ENCODE peak calls at places on chromosomes 2 and 18, in ten cellular contexts. T is prostate gland; E is spleen; F is adrenal gland; X is naive thymus-derived CD8-positive, alpha-beta T cell; R is stromal cell of bone marrow; V is stimulated activated CD4-positive, alpha-beta T cell treated with anti-CD3 and anti-CD28 coated beads, Interleukin-4, amount 100 ng/mL, for 24 hours; N is stimulated activated CD8-positive, alpha-beta memory T cell treated with anti-CD3 and anti-CD28 coated beads, Interleukin-4, amount 100 ng/mL, for 24 hours; P is nephron progenitor cell; Q is activated naive CD4-positive, alpha-beta T cell treated with anti-CD3 and anti-CD28 coated beads for 36 hours. W is an unnamed sample.

GRCh38 chr2:219676586-219676985 is 49.2 kb downstream of the SLC4A3 start:
- DNase-seq in E (no peak), V (no peak), R (no peak), P (no peak), T (no peak), F (no peak), Q (no peak), N (no peak), X (no peak), W (no peak)

GRCh38 chr2:128602038-128602698 is 283.5 kb upstream of the HS6ST1 start:
- DNase-seq in Q (no peak), P (no peak), E (peak; percentile 65), X (peak; percentile 34), F (no peak), T (no peak), R (no peak), V (no peak), N (no peak), W (peak; percentile 21)

GRCh38 chr2:64142817-64143153 is 1.4 kb downstream of the PELI1 start:
- DNase-seq in N (no peak), P (no peak), E (no peak), R (no peak), F (no peak), T (no peak), X (no peak), Q (no peak), V (no peak), W (no peak)

GRCh38 chr18:55351980-55352714 is 235.8 kb downstream of the TCF4 start:
- DNase-seq in Q (no peak), V (no peak), N (no peak), F (no peak), P (no peak), X (no peak), R (no peak), E (no peak), T (no peak), W (no peak)

GRCh38 chr2:217632036-217632435 is 370.8 kb downstream of the TNS1 start:
- DNase-seq in V (no peak), N (no peak), X (no peak), T (no peak), P (no peak), E (no peak), F (no peak), R (no peak), Q (no peak), W (no peak)

GRCh38 chr18:332721-333513 is 65.1 kb upstream of the THOC1 start:
- DNase-seq in P (no peak), E (no peak), T (no peak), Q (no peak), N (no peak), F (no peak), R (no peak), V (no peak), X (no peak), W (no peak)

GRCh38 chr2:237686659-237687136 is 59.3 kb downstream of the LRRFIP1 start:
- DNase-seq in Q (no peak), T (no peak), N (no peak), E (peak; percentile 81), X (no peak), P (no peak), R (no peak), F (no peak), V (no peak), W (peak; percentile 46)

GRCh38 chr2:33267043-33267442 is 209.4 kb upstream of the RASGRP3 start:
- DNase-seq in T (no peak), V (no peak), F (no peak), P (no peak), X (no peak), Q (no peak), N (no peak), R (no peak), E (no peak), W (no peak)

GRCh38 chr2:47198985-47199451 is 43.9 kb upstream of the STPG4 start:
- DNase-seq in T (no peak), X (no peak), F (no peak), P (no peak), V (no peak), Q (no peak), E (no peak), N (no peak), R (peak; percentile 74), W (no peak)

GRCh38 chr2:27152102-27152795 is 3.4 kb downstream of the TCF23 start:
- DNase-seq in E (peak; percentile 57), X (no peak), T (no peak), P (no peak), F (no peak), V (no peak), Q (no peak), N (no peak), R (no peak), W (peak; percentile 65)

GRCh38 chr2:209368924-209369323 is 54.9 kb upstream of the MAP2 start:
- DNase-seq in T (peak; percentile 95), E (no peak), Q (peak; percentile 9), R (peak; percentile 63), N (no peak), X (no peak), V (no peak), F (peak; percentile 87), P (no peak), W (no peak)

GRCh38 chr2:7452110-7452851 is 535.1 kb downstream of the RNF144A start:
- DNase-seq in R (no peak), Q (peak; percentile 31), F (no peak), E (no peak), T (no peak), V (no peak), N (no peak), P (no peak), X (no peak), W (no peak)

GRCh38 chr2:109222825-109223471 is 93.9 kb downstream of the SH3RF3 start:
- DNase-seq in N (no peak), Q (no peak), X (no peak), P (no peak), R (no peak), T (no peak), F (no peak), V (no peak), E (no peak), W (peak; percentile 52)

GRCh38 chr2:195721042-195721441 is 64.0 kb downstream of the SLC39A10 start:
- DNase-seq in Q (no peak), N (no peak), R (no peak), P (no peak), E (no peak), F (no peak), T (no peak), V (no peak), X (no peak), W (no peak)

GRCh38 chr2:46520108-46520507 is 40.7 kb downstream of the TMEM247 start:
- DNase-seq in Q (no peak), E (no peak), V (no peak), T (no peak), F (no peak), N (no peak), X (no peak), P (no peak), R (no peak), W (no peak)

GRCh38 chr2:187819624-187820023 is 265.4 kb upstream of the TFPI start:
- DNase-seq in R (no peak), N (no peak), T (no peak), V (no peak), Q (no peak), P (no peak), E (no peak), F (no peak), X (no peak), W (no peak)

GRCh38 chr18:26215247-26215970 is 10.8 kb upstream of the TAF4B start:
- DNase-seq in F (no peak), R (no peak), V (peak; percentile 39), E (no peak), P (no peak), X (peak; percentile 81), T (no peak), N (no peak), Q (peak; percentile 82), W (no peak)